ENCODE peak calls at places on chromosomes 1 and 21, in seven cellular contexts. X, W, L, Z, S, Q and F are unnamed samples.

GRCh38 chr1:244106837-244107491 is 55.9 kb downstream of the ZBTB18 start:
- DNase-seq in Q (no peak), Z (no peak), W (peak; percentile 5), S (no peak), L (no peak), X (no peak), F (no peak)

GRCh38 chr1:152047607-152047953 is 10.8 kb upstream of the S100A11 start:
- DNase-seq in L (peak; percentile 56), X (peak; percentile 87), S (peak; percentile 90), Z (peak; percentile 78), Q (peak; percentile 83), W (no peak), F (peak; percentile 58)

GRCh38 chr1:59314776-59315528 is 18.1 kb downstream of the FGGY start:
- DNase-seq in L (no peak), Z (no peak), X (no peak), S (no peak), Q (no peak), W (no peak), F (no peak)

GRCh38 chr1:34590211-34590623 is 164.6 kb upstream of the GJB5 start:
- DNase-seq in L (no peak), Q (no peak), W (no peak), Z (peak; percentile 68), X (no peak), S (no peak), F (no peak)

GRCh38 chr1:113278371-113278770 is 111.9 kb upstream of the MAGI3 start:
- DNase-seq in X (no peak), Z (no peak), S (no peak), W (no peak), Q (no peak), L (no peak), F (no peak)

GRCh38 chr1:56216173-56216572 is 363.2 kb downstream of the PLPP3 start:
- DNase-seq in X (peak; percentile 27), L (no peak), Z (no peak), S (no peak), W (no peak), Q (no peak), F (no peak)

GRCh38 chr1:225772323-225772768 is 5.3 kb upstream of the SRP9 start:
- DNase-seq in L (peak; percentile 90), W (peak; percentile 90), Z (no peak), X (peak; percentile 68), S (peak; percentile 96), Q (peak; percentile 90), F (no peak)

GRCh38 chr1:208420696-208421095 is 176.5 kb upstream of the PLXNA2 start:
- DNase-seq in S (no peak), Q (no peak), Z (no peak), L (no peak), W (no peak), X (no peak), F (no peak)

GRCh38 chr1:165827199-165828102 is at the start of gene UCK2:
- DNase-seq in L (peak; percentile 88), W (peak; percentile 68), Z (peak; percentile 80), S (peak; percentile 85), X (peak; percentile 69), Q (peak; percentile 88), F (peak; percentile 23)

GRCh38 chr1:208803371-208803811 is 559.2 kb upstream of the PLXNA2 start:
- DNase-seq in L (no peak), Q (no peak), Z (no peak), S (no peak), X (no peak), W (no peak), F (no peak)

GRCh38 chr1:41891403-41891896 is 27.3 kb downstream of the HIVEP3 start:
- DNase-seq in Z (no peak), L (peak; percentile 67), X (no peak), Q (no peak), S (peak; percentile 34), W (peak; percentile 70), F (no peak)

GRCh38 chr1:180213401-180214177 is 16.5 kb upstream of the LHX4 start:
- DNase-seq in Q (peak; percentile 62), W (peak; percentile 45), L (peak; percentile 68), Z (peak; percentile 38), X (no peak), S (no peak), F (no peak)

GRCh38 chr1:22031214-22031962 is 21.1 kb upstream of the CDC42 start:
- DNase-seq in L (peak; percentile 52), S (no peak), W (no peak), X (no peak), Q (no peak), Z (no peak), F (no peak)

GRCh38 chr1:17538428-17539130 is 919 bp upstream of the ARHGEF10L start:
- DNase-seq in Q (peak; percentile 80), W (peak; percentile 25), Z (no peak), S (no peak), L (no peak), X (no peak), F (peak; percentile 39)

GRCh38 chr1:24860841-24861240 is 69.2 kb downstream of the RUNX3 start:
- DNase-seq in L (no peak), Q (peak; percentile 41), W (no peak), Z (no peak), S (no peak), X (no peak), F (no peak)

GRCh38 chr1:58528518-58528917 is 18.0 kb downstream of the OMA1 start:
- DNase-seq in X (peak; percentile 61), S (no peak), Z (no peak), L (no peak), W (peak; percentile 69), Q (no peak), F (no peak)

GRCh38 chr1:228986093-228986904 is 251.0 kb downstream of the RHOU start:
- DNase-seq in X (peak; percentile 19), L (no peak), Z (no peak), S (peak; percentile 62), Q (peak; percentile 89), W (peak; percentile 66), F (no peak)

GRCh38 chr1:29956343-29957030 is 720.2 kb downstream of the PTPRU start:
- DNase-seq in Z (no peak), L (no peak), X (no peak), W (no peak), S (no peak), Q (peak; percentile 27), F (peak; percentile 46)

GRCh38 chr1:56029329-56030003 is 549.9 kb downstream of the PLPP3 start:
- DNase-seq in Q (no peak), X (no peak), L (no peak), S (peak; percentile 25), Z (no peak), W (no peak), F (no peak)

DNA sequence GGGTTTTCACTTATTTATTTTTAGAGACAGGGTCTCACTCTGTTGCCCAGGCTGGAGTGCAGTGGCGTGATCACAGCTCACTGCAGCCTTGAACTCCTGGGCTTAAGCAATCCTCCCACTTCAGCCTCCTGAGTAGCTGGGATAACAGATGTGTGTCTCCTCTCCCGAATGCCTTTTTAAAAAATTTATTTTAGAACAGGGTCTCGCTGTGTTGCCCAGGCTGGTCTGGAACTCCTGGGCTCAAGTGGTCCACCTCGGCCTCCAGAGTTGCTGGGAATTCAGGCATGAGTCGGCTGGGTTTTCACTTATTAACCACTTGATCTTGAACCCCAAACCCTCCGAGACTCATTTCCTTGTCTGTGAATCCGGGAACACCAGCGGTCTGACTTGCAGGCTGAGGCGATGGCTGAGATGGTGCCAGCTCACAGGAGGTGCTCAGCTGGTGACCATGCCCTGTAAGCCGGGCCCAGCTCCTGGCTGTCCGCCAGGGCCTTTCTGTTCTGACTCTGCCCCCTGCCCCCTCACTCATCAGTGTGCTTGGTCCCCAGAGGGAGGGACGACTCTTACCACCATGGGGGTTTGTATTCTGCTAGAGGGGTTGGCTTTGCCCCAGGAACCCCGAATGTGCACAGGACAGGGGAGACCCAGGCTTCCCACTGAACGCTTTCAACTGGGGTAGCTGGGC is 22.6 kb downstream of the MMEL1 start:
- DNase-seq in Q (no peak), W (no peak), Z (no peak), S (peak; percentile 20), L (peak; percentile 44), X (no peak), F (no peak)
- H3K27me3 ChIP-seq in Q (peaks cover 75% of the 10 kb centered on the region), W (no peaks in the 10 kb centered on the region), Z (peaks cover 5% of the 10 kb centered on the region), S (no peaks in the 10 kb centered on the region), L (no peaks in the 10 kb centered on the region), X (peaks cover 7% of the 10 kb centered on the region), F (no peaks in the 10 kb centered on the region)

DNA sequence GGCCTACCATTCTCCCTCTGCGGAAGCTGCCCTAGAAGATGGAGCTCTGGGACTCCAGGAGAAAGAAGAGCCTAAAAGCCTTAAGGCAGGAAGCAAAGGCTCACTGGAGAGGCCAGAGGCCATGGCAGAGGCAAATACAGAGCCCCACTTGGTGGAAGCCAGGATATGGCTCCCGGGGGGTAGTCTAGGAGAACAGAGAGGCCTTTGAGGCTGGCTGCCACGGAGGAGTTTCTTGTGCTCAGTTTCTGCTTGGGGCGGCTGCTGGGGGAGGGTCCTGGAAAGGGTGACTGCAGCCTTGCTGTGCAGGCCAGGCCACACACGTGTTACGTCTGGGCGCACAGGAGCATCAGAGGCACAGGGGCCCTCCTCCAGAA is 5.4 kb downstream of the CC2D1B start:
- DNase-seq in W (no peak), S (no peak), X (no peak), L (no peak), Q (no peak), Z (no peak), F (no peak)
- H3K36me3 ChIP-seq in W (peaks cover 43% of the 10 kb centered on the region), S (peaks cover 26% of the 10 kb centered on the region), X (peaks cover 33% of the 10 kb centered on the region), L (no peaks in the 10 kb centered on the region), Q (peaks cover 73% of the 10 kb centered on the region), Z (peaks cover 85% of the 10 kb centered on the region), F (peaks cover 75% of the 10 kb centered on the region)

GRCh38 chr21:35179990-35180557 is 131.0 kb upstream of the RUNX1 start:
- DNase-seq in X (peak; percentile 95), Z (no peak), S (no peak), L (no peak), W (peak; percentile 78), Q (no peak), F (no peak)
- H3K9me3 ChIP-seq in X (peaks cover 1% of the 10 kb centered on the region), Z (no peaks in the 10 kb centered on the region), S (no peaks in the 10 kb centered on the region), L (no peaks in the 10 kb centered on the region), W (no peaks in the 10 kb centered on the region), Q (no peaks in the 10 kb centered on the region), F (no peaks in the 10 kb centered on the region)

GRCh38 chr21:34933609-34934345 is 115.3 kb downstream of the RUNX1 start:
- DNase-seq in S (no peak), Z (no peak), W (no peak), Q (no peak), L (no peak), X (no peak), F (no peak)

GRCh38 chr21:34935452-34935851 is 113.7 kb downstream of the RUNX1 start:
- DNase-seq in Q (no peak), X (no peak), W (no peak), S (no peak), Z (no peak), L (no peak), F (no peak)

GRCh38 chr21:34935868-34936267 is 113.2 kb downstream of the RUNX1 start:
- DNase-seq in Z (no peak), Q (no peak), S (no peak), X (peak; percentile 42), L (no peak), W (no peak), F (no peak)

GRCh38 chr21:34936299-34936698 is 112.8 kb downstream of the RUNX1 start:
- DNase-seq in S (no peak), W (no peak), Z (no peak), L (no peak), Q (no peak), X (no peak), F (no peak)

DNA sequence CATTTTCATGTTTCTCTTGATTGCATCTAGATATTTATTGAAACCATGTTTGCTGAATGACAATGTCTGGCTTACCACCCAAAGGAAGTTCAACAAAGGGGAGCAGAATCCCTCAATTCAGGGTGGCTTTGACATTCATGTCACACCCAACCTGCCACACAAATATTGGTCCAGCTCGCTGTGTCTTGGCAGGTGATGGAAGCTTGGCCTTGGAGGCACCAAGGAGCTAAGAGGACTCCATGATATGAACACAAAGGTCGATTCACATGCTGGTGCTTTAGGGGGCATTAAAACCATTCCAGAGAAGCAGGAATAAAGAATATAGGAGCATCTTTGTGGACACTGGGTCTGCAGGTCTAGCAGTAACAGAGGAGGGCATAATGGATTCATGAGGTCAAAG is 114.8 kb downstream of the RUNX1 start:
- DNase-seq in L (no peak), X (no peak), S (no peak), W (no peak), Z (no peak), Q (no peak), F (no peak)
- H3K27me3 ChIP-seq in L (no peaks in the 10 kb centered on the region), X (no peaks in the 10 kb centered on the region), S (no peaks in the 10 kb centered on the region), W (no peaks in the 10 kb centered on the region), Z (no peaks in the 10 kb centered on the region), Q (no peaks in the 10 kb centered on the region), F (no peaks in the 10 kb centered on the region)